ENCODE peak calls at places on chromosomes 7 and 10, in seven cellular contexts. V is cardiac muscle cell, R is astrocyte, J is AG04450, Y is stomach, P is lower lobe of right lung, M is neuronal stem cell. W is an unnamed sample.

GRCh38 chr10:78579586-78579985 is 489.2 kb upstream of the ZMIZ1 start:
- DNase-seq in V (no peak), R (no peak), J (no peak), Y (no peak), P (no peak), M (no peak), W (no peak)

GRCh38 chr7:41996381-41997035 is 240.5 kb downstream of the GLI3 start:
- DNase-seq in V (peak; percentile 68), R (peak; percentile 81), J (peak; percentile 44), Y (no peak), P (no peak), M (no peak), W (no peak)

GRCh38 chr10:113820507-113820906 is 33.4 kb downstream of the DCLRE1A start:
- DNase-seq in V (no peak), R (no peak), J (no peak), Y (no peak), P (no peak), M (no peak), W (no peak)

GRCh38 chr10:7054915-7055314 is 355.9 kb downstream of the SFMBT2 start:
- DNase-seq in V (no peak), R (no peak), J (no peak), Y (no peak), P (no peak), M (no peak), W (no peak)

GRCh38 chr7:25515876-25516275 is 287.6 kb upstream of the NPVF start:
- DNase-seq in V (no peak), R (no peak), J (no peak), Y (no peak), P (no peak), M (no peak), W (no peak)

GRCh38 chr7:40987571-40987970 is 715.3 kb downstream of the INHBA start:
- DNase-seq in V (no peak), R (peak; percentile 40), J (no peak), Y (no peak), P (no peak), M (no peak), W (no peak)

GRCh38 chr7:111012799-111013675 is 77.9 kb upstream of the LRRN3 start:
- DNase-seq in V (no peak), R (no peak), J (no peak), Y (no peak), P (peak; percentile 45), M (no peak), W (no peak)

GRCh38 chr7:17434841-17435692 is 136.6 kb downstream of the AHR start:
- DNase-seq in V (no peak), R (no peak), J (no peak), Y (no peak), P (no peak), M (no peak), W (peak; percentile 15)

GRCh38 chr7:29649876-29650275 is 86.2 kb downstream of the PRR15 start:
- DNase-seq in V (no peak), R (no peak), J (no peak), Y (no peak), P (no peak), M (no peak), W (no peak)

GRCh38 chr7:12524794-12525386 is 45.6 kb upstream of the SCIN start:
- DNase-seq in V (peak; percentile 66), R (peak; percentile 39), J (peak; percentile 37), Y (no peak), P (no peak), M (peak; percentile 24), W (no peak)

GRCh38 chr10:119270893-119271361 is 63.6 kb downstream of the GRK5 start:
- DNase-seq in V (peak; percentile 85), R (peak; percentile 27), J (no peak), Y (peak; percentile 91), P (peak; percentile 92), M (no peak), W (peak; percentile 97)

GRCh38 chr10:64760371-64760770 is 1239.2 kb downstream of the REEP3 start:
- DNase-seq in V (peak; percentile 2), R (no peak), J (no peak), Y (no peak), P (no peak), M (no peak), W (no peak)

GRCh38 chr7:137932881-137933269 is 69.0 kb downstream of the CREB3L2 start:
- DNase-seq in V (peak; percentile 37), R (peak; percentile 63), J (no peak), Y (no peak), P (no peak), M (no peak), W (no peak)

GRCh38 chr10:88954458-88955083 is 2.0 kb upstream of the ACTA2 start:
- DNase-seq in V (no peak), R (no peak), J (no peak), Y (no peak), P (no peak), M (no peak), W (no peak)
- H3K27ac ChIP-seq in V (no peak overlapping the region), R (no peak overlapping the region), J (no peak overlapping the region), Y (no peak overlapping the region), P (no peak overlapping the region), M (no peak overlapping the region), W (no peak overlapping the region)

DNA sequence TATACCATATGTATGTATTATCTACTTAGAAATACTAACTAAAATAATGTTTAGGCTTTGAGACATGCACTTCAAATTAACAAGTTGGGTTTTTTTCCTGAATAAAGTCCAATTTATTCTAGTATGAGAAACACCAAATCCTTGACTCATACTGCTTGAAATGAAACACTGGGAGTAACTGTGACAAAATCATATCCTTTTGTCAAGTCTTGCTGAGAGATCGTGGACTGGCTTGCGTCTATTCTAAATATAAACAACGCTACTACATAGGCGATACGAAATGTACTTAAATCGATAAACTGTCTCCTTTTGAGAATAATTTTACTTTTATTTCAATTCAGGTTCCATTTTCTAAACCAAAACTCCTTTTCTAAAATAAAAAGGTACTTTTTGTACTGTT is 16.3 kb downstream of the SMURF1 start:
- DNase-seq in V (no peak), R (no peak), J (no peak), Y (no peak), P (no peak), M (no peak), W (no peak)
- H3K4me3 ChIP-seq in V (no peak overlapping the region), R (no peak overlapping the region), J (no peak overlapping the region), Y (no peak overlapping the region), P (no peak overlapping the region), M (no peak overlapping the region), W (no peak overlapping the region)

GRCh38 chr10:130479146-130479545 is 343.0 kb downstream of the GLRX3 start:
- DNase-seq in V (no peak), R (no peak), J (no peak), Y (no peak), P (no peak), M (no peak), W (no peak)
- H3K9me3 ChIP-seq in V (no peaks in the 10 kb centered on the region), R (peaks cover 4% of the 10 kb centered on the region), J (peaks cover 87% of the 10 kb centered on the region), Y (peaks cover 4% of the 10 kb centered on the region), P (no peaks in the 10 kb centered on the region), M (no peaks in the 10 kb centered on the region), W (no peaks in the 10 kb centered on the region)

GRCh38 chr10:122390271-122390670 is 15.8 kb downstream of the PLEKHA1 start:
- DNase-seq in V (no peak), R (no peak), J (no peak), Y (no peak), P (no peak), M (no peak), W (no peak)

GRCh38 chr10:122386514-122386913 is 12.0 kb downstream of the PLEKHA1 start:
- DNase-seq in V (no peak), R (no peak), J (no peak), Y (no peak), P (no peak), M (no peak), W (no peak)

GRCh38 chr10:122387572-122387971 is 13.1 kb downstream of the PLEKHA1 start:
- DNase-seq in V (no peak), R (no peak), J (no peak), Y (no peak), P (no peak), M (no peak), W (no peak)

GRCh38 chr10:122390679-122391078 is 16.2 kb downstream of the PLEKHA1 start:
- DNase-seq in V (no peak), R (no peak), J (no peak), Y (no peak), P (no peak), M (no peak), W (no peak)

DNA sequence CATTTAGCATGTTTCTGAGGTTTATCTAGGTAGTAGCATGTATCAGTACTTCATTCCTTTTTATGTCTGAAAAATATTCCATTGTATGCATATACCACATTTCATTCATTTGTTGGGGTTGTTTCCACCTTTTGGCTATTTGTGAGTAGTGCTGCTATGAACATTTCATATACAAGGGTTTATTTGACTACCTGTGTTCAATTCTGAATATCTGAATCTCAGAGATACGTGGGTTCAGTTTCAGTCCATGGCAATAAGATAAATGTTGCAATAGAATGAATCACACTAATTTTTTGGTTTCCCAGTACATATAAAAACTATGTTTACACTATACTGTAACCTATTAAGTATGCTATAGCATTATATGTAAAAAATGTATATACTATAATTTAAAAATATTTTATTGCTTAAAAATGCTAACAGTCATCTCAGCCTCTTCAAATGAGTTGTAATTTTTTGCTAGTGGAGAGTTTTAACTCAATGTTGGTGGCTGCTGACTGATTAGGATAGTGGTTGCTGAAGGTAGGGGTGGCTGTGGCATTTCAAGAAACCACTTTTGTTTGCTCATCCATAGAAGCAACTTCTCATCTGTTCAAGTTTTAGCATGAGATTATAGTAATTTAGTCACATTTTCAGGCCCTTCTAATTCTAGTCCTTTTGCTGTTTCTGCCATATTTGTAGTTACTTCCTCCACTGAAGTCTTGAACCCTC is 13.9 kb downstream of the PLEKHA1 start:
- DNase-seq in V (no peak), R (no peak), J (no peak), Y (no peak), P (no peak), M (no peak), W (no peak)
- H3K27ac ChIP-seq in V (no peak overlapping the region), R (no peak overlapping the region), J (no peak overlapping the region), Y (no peak overlapping the region), P (no peak overlapping the region), M (no peak overlapping the region), W (no peak overlapping the region)

GRCh38 chr10:74826142-74827044 is at the start of gene KAT6B:
- DNase-seq in V (peak; percentile 100), R (peak; percentile 100), J (peak; percentile 100), Y (peak; percentile 100), P (peak; percentile 100), M (peak; percentile 100), W (peak; percentile 100)

GRCh38 chr10:74825371-74826141 is 844 bp upstream of the KAT6B start:
- DNase-seq in V (no peak), R (no peak), J (no peak), Y (peak; percentile 43), P (no peak), M (peak; percentile 75), W (peak; percentile 71)

GRCh38 chr10:74827694-74828093 is 1.3 kb downstream of the KAT6B start:
- DNase-seq in V (no peak), R (no peak), J (no peak), Y (no peak), P (no peak), M (no peak), W (no peak)

GRCh38 chr10:74825033-74825370 is 1.4 kb upstream of the KAT6B start:
- DNase-seq in V (no peak), R (no peak), J (no peak), Y (peak; percentile 29), P (peak; percentile 61), M (peak; percentile 41), W (no peak)

GRCh38 chr10:74827045-74827441 is 643 bp downstream of the KAT6B start:
- DNase-seq in V (no peak), R (no peak), J (no peak), Y (no peak), P (no peak), M (no peak), W (no peak)
- H3K4me3 ChIP-seq in V (peak overlapping the region; percentile 68), R (peak overlapping the region; percentile 67), J (peak overlapping the region; percentile 82), Y (peak overlapping the region; percentile 66), P (peak overlapping the region; percentile 97), M (peak overlapping the region; percentile 89), W (no peak overlapping the region)

GRCh38 chr10:61417661-61418060 is 35.5 kb downstream of the TMEM26 start:
- DNase-seq in V (no peak), R (no peak), J (no peak), Y (no peak), P (no peak), M (no peak), W (no peak)

GRCh38 chr10:61423178-61423577 is 30.0 kb downstream of the TMEM26 start:
- DNase-seq in V (no peak), R (no peak), J (no peak), Y (no peak), P (no peak), M (no peak), W (no peak)
- H3K9me3 ChIP-seq in V (no peaks in the 10 kb centered on the region), R (peaks cover 6% of the 10 kb centered on the region), J (peaks cover 6% of the 10 kb centered on the region), Y (peaks cover 19% of the 10 kb centered on the region), P (peaks cover 16% of the 10 kb centered on the region), M (peaks cover 2% of the 10 kb centered on the region), W (no peaks in the 10 kb centered on the region)